ENCODE peak calls at places on chromosome 6, in seven cellular contexts. H is EH; D is NCI-H1092; Q is CD8-positive, alpha-beta memory T cell; B is astrocyte; G is ascending aorta; P is uterus. O is an unnamed sample.

GRCh38 chr6:134787261-134787871 is 162.5 kb downstream of the ALDH8A1 start:
- DNase-seq in H (peak), D (no peak), Q (no peak), B (peak), G (no peak), P (no peak), O (no peak)

GRCh38 chr6:32836873-32837272 is 1.7 kb downstream of the TAP2 start:
- DNase-seq in H (no peak), D (no peak), Q (no peak), B (no peak), G (no peak), P (no peak), O (no peak)

GRCh38 chr6:29624520-29624961 is 8.4 kb downstream of the GABBR1 start:
- DNase-seq in H (no peak), D (no peak), Q (no peak), B (no peak), G (no peak), P (no peak), O (no peak)

GRCh38 chr6:14406616-14407343 is 289.2 kb downstream of the CD83 start:
- DNase-seq in H (no peak), D (no peak), Q (no peak), B (no peak), G (no peak), P (no peak), O (no peak)

GRCh38 chr6:89350281-89351037 is 2.1 kb downstream of the UBE2J1 start:
- DNase-seq in H (peak), D (no peak), Q (no peak), B (peak), G (no peak), P (no peak), O (no peak)

GRCh38 chr6:53723331-53723730 is 57.8 kb upstream of the KLHL31 start:
- DNase-seq in H (no peak), D (no peak), Q (no peak), B (no peak), G (no peak), P (no peak), O (no peak)

GRCh38 chr6:40933864-40934263 is 105.2 kb downstream of the UNC5CL start:
- DNase-seq in H (peak), D (no peak), Q (no peak), B (no peak), G (no peak), P (no peak), O (no peak)

GRCh38 chr6:138473144-138473543 is 26.1 kb downstream of the NHSL1 start:
- DNase-seq in H (no peak), D (no peak), Q (no peak), B (no peak), G (no peak), P (no peak), O (no peak)

GRCh38 chr6:27863962-27864905 is 48.0 kb downstream of the OR2B2 start:
- DNase-seq in H (peak), D (no peak), Q (peak), B (no peak), G (no peak), P (peak), O (no peak)

GRCh38 chr6:152401978-152402377 is 235.2 kb downstream of the SYNE1 start:
- DNase-seq in H (peak), D (no peak), Q (no peak), B (no peak), G (peak), P (no peak), O (no peak)

GRCh38 chr6:158707120-158707519 is 57.3 kb downstream of the SYTL3 start:
- DNase-seq in H (peak), D (no peak), Q (no peak), B (peak), G (no peak), P (peak), O (no peak)

GRCh38 chr6:9593566-9593965 is 821.3 kb downstream of the TFAP2A start:
- DNase-seq in H (peak), D (no peak), Q (no peak), B (no peak), G (no peak), P (no peak), O (no peak)

GRCh38 chr6:168139121-168139520 is 60.1 kb upstream of the FRMD1 start:
- DNase-seq in H (no peak), D (no peak), Q (no peak), B (no peak), G (no peak), P (no peak), O (no peak)

GRCh38 chr6:158026054-158026900 is 44.6 kb downstream of the SYNJ2 start:
- DNase-seq in H (peak), D (peak), Q (peak), B (peak), G (peak), P (peak), O (peak)

GRCh38 chr6:101730954-101731353 is 337.4 kb downstream of the GRIK2 start:
- DNase-seq in H (peak), D (no peak), Q (no peak), B (peak), G (no peak), P (no peak), O (no peak)

GRCh38 chr6:7261030-7261841 is 51.8 kb downstream of the SSR1 start:
- DNase-seq in H (peak), D (peak), Q (peak), B (peak), G (peak), P (peak), O (peak)

GRCh38 chr6:153511896-153512496 is 380.9 kb upstream of the RGS17 start:
- DNase-seq in H (peak), D (no peak), Q (no peak), B (no peak), G (no peak), P (no peak), O (peak)

GRCh38 chr6:26400626-26401025 is 1.4 kb upstream of the BTN3A1 start:
- DNase-seq in H (no peak), D (no peak), Q (no peak), B (no peak), G (no peak), P (no peak), O (no peak)

GRCh38 chr6:159212881-159213280 is 43.7 kb downstream of the FNDC1 start:
- DNase-seq in H (no peak), D (no peak), Q (no peak), B (no peak), G (no peak), P (no peak), O (no peak)

GRCh38 chr6:116616757-116617093 is 446 bp downstream of the RSPH4A start:
- DNase-seq in H (no peak), D (no peak), Q (no peak), B (no peak), G (no peak), P (no peak), O (no peak)

GRCh38 chr6:41743406-41744235 is 3.6 kb downstream of the PGC start:
- DNase-seq in H (peak), D (no peak), Q (no peak), B (no peak), G (no peak), P (no peak), O (no peak)

GRCh38 chr6:34362909-34363713 is 29.4 kb downstream of the NUDT3 start:
- DNase-seq in H (no peak), D (no peak), Q (no peak), B (no peak), G (no peak), P (no peak), O (no peak)

GRCh38 chr6:33962186-33962585 is 158.4 kb upstream of the MLN start:
- DNase-seq in H (peak), D (no peak), Q (no peak), B (no peak), G (peak), P (no peak), O (no peak)

GRCh38 chr6:9516207-9516606 is 898.7 kb downstream of the TFAP2A start:
- DNase-seq in H (peak), D (no peak), Q (no peak), B (peak), G (no peak), P (no peak), O (no peak)

GRCh38 chr6:148825492-148825891 is 78.7 kb downstream of the UST start:
- DNase-seq in H (no peak), D (no peak), Q (no peak), B (no peak), G (no peak), P (no peak), O (no peak)

GRCh38 chr6:67666177-67666964 is 968.7 kb upstream of the ADGRB3 start:
- DNase-seq in H (no peak), D (no peak), Q (no peak), B (no peak), G (no peak), P (no peak), O (no peak)

GRCh38 chr6:32087574-32088486 is 21.3 kb downstream of the TNXB start:
- DNase-seq in H (peak), D (no peak), Q (peak), B (no peak), G (peak), P (peak), O (peak)

GRCh38 chr6:138035070-138035469 is 72.1 kb downstream of the PERP start:
- DNase-seq in H (no peak), D (no peak), Q (no peak), B (no peak), G (no peak), P (no peak), O (no peak)